ENCODE peak calls at places on chromosomes 2 and 18, in seven cellular contexts. M, P, S, D, H, A and V are unnamed samples.

GRCh38 chr2:46776687-46777327 is 138.8 kb downstream of the MCFD2 start:
- DNase-seq in M (peak; percentile 57), P (peak; percentile 64), S (peak; percentile 17), D (peak; percentile 60), H (no peak), A (peak; percentile 37), V (peak; percentile 7)

GRCh38 chr2:203451011-203451410 is 84.1 kb downstream of the RAPH1 start:
- DNase-seq in M (peak; percentile 54), P (no peak), S (no peak), D (no peak), H (no peak), A (no peak), V (no peak)

GRCh38 chr2:10006248-10007147 is 36.9 kb upstream of the KLF11 start:
- DNase-seq in M (no peak), P (peak; percentile 62), S (no peak), D (no peak), H (peak; percentile 72), A (no peak), V (no peak)

GRCh38 chr2:169933124-169933711 is 106.0 kb downstream of the UBR3 start:
- DNase-seq in M (no peak), P (no peak), S (peak; percentile 8), D (no peak), H (no peak), A (no peak), V (no peak)

GRCh38 chr2:105239924-105240323 is 1.6 kb upstream of the GPR45 start:
- DNase-seq in M (peak; percentile 97), P (no peak), S (no peak), D (no peak), H (no peak), A (no peak), V (no peak)

GRCh38 chr2:30684996-30685395 is 122.2 kb downstream of the CAPN13 start:
- DNase-seq in M (no peak), P (no peak), S (no peak), D (no peak), H (no peak), A (no peak), V (no peak)

GRCh38 chr2:66390811-66391210 is 44.1 kb upstream of the MEIS1 start:
- DNase-seq in M (no peak), P (no peak), S (no peak), D (no peak), H (no peak), A (no peak), V (no peak)

GRCh38 chr2:68766378-68766845 is 31.8 kb downstream of the ARHGAP25 start:
- DNase-seq in M (peak; percentile 67), P (peak; percentile 31), S (no peak), D (no peak), H (peak; percentile 71), A (no peak), V (no peak)

GRCh38 chr2:225040862-225041209 is 1.4 kb downstream of the DOCK10 start:
- DNase-seq in M (no peak), P (no peak), S (peak; percentile 7), D (no peak), H (no peak), A (peak; percentile 18), V (peak; percentile 13)

GRCh38 chr2:96951125-96951654 is 35.2 kb downstream of the FAM178B start:
- DNase-seq in M (peak; percentile 21), P (peak; percentile 67), S (peak; percentile 61), D (peak; percentile 69), H (peak; percentile 84), A (peak; percentile 70), V (peak; percentile 55)

GRCh38 chr2:5549061-5549601 is 143.1 kb upstream of the SOX11 start:
- DNase-seq in M (peak; percentile 91), P (no peak), S (no peak), D (no peak), H (no peak), A (no peak), V (no peak)

GRCh38 chr2:215427585-215427984 is 8.3 kb downstream of the FN1 start:
- DNase-seq in M (peak; percentile 6), P (no peak), S (no peak), D (no peak), H (no peak), A (no peak), V (no peak)

GRCh38 chr2:43220982-43221659 is 5.3 kb downstream of the ZFP36L2 start:
- DNase-seq in M (peak; percentile 94), P (peak; percentile 78), S (no peak), D (peak; percentile 61), H (peak; percentile 77), A (no peak), V (no peak)

GRCh38 chr18:379665-380356 is 112.0 kb upstream of the THOC1 start:
- DNase-seq in M (peak; percentile 58), P (peak; percentile 38), S (no peak), D (no peak), H (no peak), A (no peak), V (no peak)

GRCh38 chr18:78972930-78973331 is 6.7 kb upstream of the SALL3 start:
- DNase-seq in M (no peak), P (no peak), S (no peak), D (no peak), H (no peak), A (no peak), V (no peak)

GRCh38 chr2:72924353-72925240 is 7.3 kb downstream of the EMX1 start:
- DNase-seq in M (no peak), P (no peak), S (no peak), D (no peak), H (peak; percentile 60), A (no peak), V (no peak)

GRCh38 chr2:239526666-239527415 is 126.0 kb upstream of the HDAC4 start:
- DNase-seq in M (no peak), P (no peak), S (no peak), D (no peak), H (no peak), A (no peak), V (no peak)

GRCh38 chr18:47284691-47285370 is 33.4 kb upstream of the SKOR2 start:
- DNase-seq in M (no peak), P (no peak), S (no peak), D (no peak), H (no peak), A (no peak), V (no peak)

GRCh38 chr2:11566383-11566782 is 32.5 kb downstream of the GREB1 start:
- DNase-seq in M (no peak), P (no peak), S (no peak), D (no peak), H (peak; percentile 44), A (no peak), V (no peak)

GRCh38 chr18:78635093-78635800 is 344.4 kb upstream of the SALL3 start:
- DNase-seq in M (no peak), P (no peak), S (no peak), D (no peak), H (peak; percentile 48), A (no peak), V (no peak)

GRCh38 chr2:149924028-149924427 is 336.5 kb upstream of the MMADHC start:
- DNase-seq in M (peak; percentile 58), P (no peak), S (no peak), D (no peak), H (no peak), A (no peak), V (no peak)

GRCh38 chr18:49340446-49340845 is 120.0 kb downstream of the DYM start:
- DNase-seq in M (peak; percentile 91), P (no peak), S (no peak), D (no peak), H (no peak), A (no peak), V (no peak)

GRCh38 chr18:69755856-69756496 is 191.7 kb downstream of the CD226 start:
- DNase-seq in M (no peak), P (no peak), S (no peak), D (no peak), H (no peak), A (no peak), V (no peak)

GRCh38 chr2:195471807-195472206 is 185.2 kb upstream of the SLC39A10 start:
- DNase-seq in M (no peak), P (no peak), S (no peak), D (no peak), H (no peak), A (no peak), V (no peak)